ENCODE peak calls at places on chromosomes 7 and 10, in six cellular contexts. L, X, O, H, Y and U are unnamed samples.

GRCh38 chr7:93985101-93985500 is 19.1 kb downstream of the BET1 start:
- DNase-seq in L (no peak), X (no peak), O (no peak), H (no peak), Y (no peak), U (no peak)

GRCh38 chr10:77926566-77927342 is at the start of gene DLG5:
- DNase-seq in L (peak), X (peak), O (peak), H (no peak), Y (no peak), U (no peak)

GRCh38 chr10:121221991-121222390 is 370.8 kb downstream of the WDR11 start:
- DNase-seq in L (no peak), X (no peak), O (no peak), H (no peak), Y (no peak), U (no peak)

GRCh38 chr7:116522247-116522646 is 2.6 kb upstream of the CAV1 start:
- DNase-seq in L (peak), X (no peak), O (no peak), H (no peak), Y (peak), U (no peak)

GRCh38 chr10:31083765-31084184 is 52.1 kb upstream of the ZNF438 start:
- DNase-seq in L (peak), X (peak), O (peak), H (peak), Y (peak), U (peak)

GRCh38 chr7:148379693-148380092 is 210.9 kb upstream of the C7orf33 start:
- DNase-seq in L (no peak), X (no peak), O (no peak), H (no peak), Y (no peak), U (no peak)

GRCh38 chr10:61819208-61819607 is 82.3 kb upstream of the ARID5B start:
- DNase-seq in L (no peak), X (no peak), O (no peak), H (no peak), Y (no peak), U (no peak)

GRCh38 chr7:44046321-44047061 is 2.0 kb downstream of the DBNL start:
- DNase-seq in L (no peak), X (no peak), O (peak), H (peak), Y (no peak), U (no peak)

GRCh38 chr7:92412745-92413144 is 34.5 kb upstream of the GATAD1 start:
- DNase-seq in L (no peak), X (no peak), O (no peak), H (no peak), Y (no peak), U (no peak)

GRCh38 chr7:38034062-38034907 is 113.8 kb downstream of the EPDR1 start:
- DNase-seq in L (no peak), X (peak), O (no peak), H (no peak), Y (no peak), U (no peak)

GRCh38 chr10:106424981-106425380 is 739.5 kb downstream of the SORCS1 start:
- DNase-seq in L (peak), X (no peak), O (no peak), H (no peak), Y (no peak), U (no peak)

GRCh38 chr7:95772298-95772770 is at the start of gene DYNC1I1:
- DNase-seq in L (peak), X (peak), O (peak), H (no peak), Y (peak), U (no peak)

GRCh38 chr7:95630702-95631458 is 34.6 kb upstream of the PDK4 start:
- DNase-seq in L (no peak), X (no peak), O (no peak), H (no peak), Y (no peak), U (no peak)

GRCh38 chr7:36021367-36021766 is 131.7 kb upstream of the EEPD1 start:
- DNase-seq in L (peak), X (no peak), O (no peak), H (no peak), Y (no peak), U (no peak)

GRCh38 chr7:118158766-118159165 is 25.2 kb upstream of the LSM8 start:
- DNase-seq in L (peak), X (no peak), O (no peak), H (no peak), Y (no peak), U (no peak)

GRCh38 chr7:105988277-105988676 is 25.2 kb downstream of the CDHR3 start:
- DNase-seq in L (no peak), X (no peak), O (no peak), H (no peak), Y (no peak), U (no peak)

GRCh38 chr10:91758303-91759146 is 39.7 kb upstream of the TNKS2 start:
- DNase-seq in L (peak), X (peak), O (peak), H (peak), Y (peak), U (no peak)

GRCh38 chr10:47165711-47166404 is 134.1 kb upstream of the GDF10 start:
- DNase-seq in L (no peak), X (no peak), O (no peak), H (no peak), Y (no peak), U (no peak)

GRCh38 chr10:21069929-21070363 is 172.8 kb upstream of the NEBL start:
- DNase-seq in L (no peak), X (peak), O (no peak), H (no peak), Y (no peak), U (no peak)

GRCh38 chr10:84626688-84627087 is 298.3 kb downstream of the CCSER2 start:
- DNase-seq in L (no peak), X (no peak), O (no peak), H (no peak), Y (no peak), U (no peak)

GRCh38 chr10:46106410-46107255 is 60.6 kb upstream of the MSMB start:
- DNase-seq in L (peak), X (peak), O (peak), H (no peak), Y (peak), U (peak)

DNA sequence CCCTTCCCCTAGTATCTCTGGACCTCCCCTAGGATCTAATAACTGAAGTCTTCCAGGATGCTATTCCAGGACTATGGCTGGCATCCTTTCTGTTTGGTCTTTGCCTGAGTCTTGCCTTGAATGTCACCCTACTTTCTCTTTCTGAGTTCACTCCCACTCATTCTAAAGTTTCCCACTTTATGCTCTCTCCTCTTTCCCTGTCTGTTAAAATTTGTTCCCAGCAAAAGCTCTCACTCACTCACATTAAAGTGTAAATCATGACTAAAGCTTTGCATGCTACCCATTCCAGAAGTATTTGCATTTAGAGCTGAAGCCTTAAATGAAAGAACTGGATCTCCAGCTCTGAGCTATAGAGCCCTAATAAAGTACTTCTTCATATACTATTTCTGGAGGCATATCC is 42.1 kb upstream of the RAPGEF5 start:
- DNase-seq in L (no peak), X (no peak), O (no peak), H (no peak), Y (no peak), U (no peak)
- TF ChIP-seq CHD2 in L (no peak), X (no peak), O (no peak), H (no peak), Y (no peak), U (no peak)

GRCh38 chr7:130985361-130985760 is 251.4 kb upstream of the KLF14 start:
- DNase-seq in L (no peak), X (no peak), O (no peak), H (no peak), Y (no peak), U (no peak)

GRCh38 chr7:130989006-130989795 is 255.2 kb upstream of the KLF14 start:
- DNase-seq in L (no peak), X (no peak), O (no peak), H (no peak), Y (no peak), U (no peak)

GRCh38 chr7:130988443-130988842 is 254.4 kb upstream of the KLF14 start:
- DNase-seq in L (no peak), X (peak), O (no peak), H (no peak), Y (no peak), U (no peak)

GRCh38 chr7:130986271-130986690 is 252.3 kb upstream of the KLF14 start:
- DNase-seq in L (no peak), X (no peak), O (no peak), H (no peak), Y (no peak), U (no peak)

DNA sequence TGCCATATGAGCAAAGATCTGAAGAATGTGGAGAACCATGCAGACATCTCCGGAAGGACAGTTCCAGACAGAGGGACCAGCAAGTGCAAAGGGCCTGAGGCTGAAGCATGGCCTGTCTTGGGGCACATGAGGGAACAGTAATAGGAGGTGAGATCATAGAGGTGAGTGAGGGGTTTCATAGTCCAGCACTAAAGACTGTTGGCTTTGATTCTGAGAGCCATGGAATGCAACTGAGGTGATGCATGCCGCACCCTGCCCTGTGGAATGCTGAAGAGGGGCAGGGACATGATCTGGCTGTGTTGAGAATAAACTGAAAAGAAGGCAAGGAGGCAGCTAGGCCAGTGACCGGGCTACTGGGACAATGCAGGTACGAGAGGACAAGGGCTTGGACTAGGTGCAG is 253.1 kb upstream of the KLF14 start:
- DNase-seq in L (peak), X (no peak), O (no peak), H (no peak), Y (peak), U (no peak)
- TF ChIP-seq CHD2 in L (no peak), X (no peak), O (no peak), H (no peak), Y (no peak), U (no peak)

GRCh38 chr10:94069884-94070283 is 76.2 kb downstream of the PLCE1 start:
- DNase-seq in L (no peak), X (peak), O (no peak), H (no peak), Y (no peak), U (no peak)

GRCh38 chr10:94062611-94063010 is 68.9 kb downstream of the PLCE1 start:
- DNase-seq in L (no peak), X (no peak), O (no peak), H (no peak), Y (no peak), U (no peak)

GRCh38 chr10:94065787-94066186 is 72.1 kb downstream of the PLCE1 start:
- DNase-seq in L (no peak), X (no peak), O (no peak), H (no peak), Y (no peak), U (no peak)

GRCh38 chr10:94065344-94065743 is 71.6 kb downstream of the PLCE1 start:
- DNase-seq in L (peak), X (no peak), O (no peak), H (no peak), Y (no peak), U (no peak)

DNA sequence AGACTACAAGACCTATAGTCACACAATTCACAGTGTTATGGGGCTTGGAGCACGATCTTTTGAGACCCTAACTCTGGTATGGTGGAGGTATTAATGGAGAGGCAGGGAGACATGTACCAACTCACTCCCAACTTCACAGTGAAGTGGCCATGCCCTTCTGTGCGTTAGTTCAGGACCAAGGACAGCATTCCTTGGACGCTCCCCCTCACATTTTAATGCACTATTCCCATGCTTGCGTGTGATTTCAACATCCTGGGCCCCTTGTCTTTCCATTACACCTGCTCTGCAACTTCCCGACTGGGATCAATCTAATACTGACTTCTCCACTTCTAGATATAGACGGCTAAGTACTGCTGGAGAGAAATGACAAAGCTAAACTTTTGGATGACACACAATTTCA is 72.7 kb downstream of the PLCE1 start:
- DNase-seq in L (peak), X (no peak), O (peak), H (no peak), Y (peak), U (no peak)
- TF ChIP-seq CHD2 in L (no peak), X (no peak), O (no peak), H (no peak), Y (no peak), U (no peak)

GRCh38 chr10:110017940-110018339 is 10.2 kb downstream of the ADD3 start:
- DNase-seq in L (no peak), X (no peak), O (no peak), H (no peak), Y (no peak), U (no peak)

GRCh38 chr10:110016957-110017514 is 9.3 kb downstream of the ADD3 start:
- DNase-seq in L (no peak), X (no peak), O (no peak), H (no peak), Y (no peak), U (no peak)

GRCh38 chr10:110020265-110020664 is 12.5 kb downstream of the ADD3 start:
- DNase-seq in L (no peak), X (no peak), O (no peak), H (no peak), Y (no peak), U (no peak)

GRCh38 chr10:110013615-110014293 is 6.0 kb downstream of the ADD3 start:
- DNase-seq in L (no peak), X (no peak), O (no peak), H (no peak), Y (peak), U (no peak)

DNA sequence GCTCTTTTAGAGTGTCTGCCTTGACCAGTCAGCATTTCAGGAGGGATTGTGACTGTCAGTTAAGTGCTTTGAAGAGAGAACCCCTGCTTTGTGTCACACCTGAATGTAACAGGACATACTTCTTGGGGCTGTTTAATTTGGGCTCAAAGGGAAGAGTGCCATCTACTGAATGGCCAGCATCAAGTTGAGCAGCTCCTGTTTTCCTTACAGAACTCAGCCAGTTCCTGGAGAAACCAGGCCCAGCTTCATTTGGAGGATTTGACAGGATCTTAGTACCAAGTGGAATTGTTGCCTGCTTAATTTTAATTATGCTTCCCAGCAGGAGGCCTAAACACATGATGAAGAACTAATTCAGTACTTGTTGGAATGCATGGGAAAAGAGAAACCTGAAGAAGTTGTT is 8.3 kb downstream of the ADD3 start:
- DNase-seq in L (peak), X (peak), O (no peak), H (no peak), Y (peak), U (no peak)
- TF ChIP-seq CHD2 in L (no peak), X (no peak), O (no peak), H (no peak), Y (no peak), U (no peak)